ENCODE peak calls at places on chromosome 16, in four cellular contexts. Y is GM12878, A is HepG2, J is K562. G is an unnamed sample.

GRCh38 chr16:4664538-4665418 is 28.6 kb upstream of the NUDT16L1 start:
- DNase-seq in Y (no peak), A (peak), J (no peak), G (no peak)

GRCh38 chr16:77211880-77212735 is 12.9 kb downstream of the SYCE1L start:
- DNase-seq in Y (no peak), A (no peak), J (peak), G (peak)

GRCh38 chr16:66400503-66401380 is 26.4 kb upstream of the BEAN1 start:
- DNase-seq in Y (no peak), A (no peak), J (no peak), G (no peak)

GRCh38 chr16:78729687-78730086 is 630.2 kb downstream of the WWOX start:
- DNase-seq in Y (peak), A (peak), J (no peak), G (no peak)

GRCh38 chr16:28192811-28193529 is 18.8 kb downstream of the XPO6 start:
- DNase-seq in Y (no peak), A (no peak), J (no peak), G (no peak)

GRCh38 chr16:26457061-26457460 is 609.7 kb upstream of the C16orf82 start:
- DNase-seq in Y (no peak), A (no peak), J (no peak), G (no peak)

GRCh38 chr16:12403746-12404658 is 399.7 kb downstream of the CPPED1 start:
- DNase-seq in Y (no peak), A (no peak), J (no peak), G (no peak)

GRCh38 chr16:25563700-25564099 is 128.1 kb upstream of the HS3ST4 start:
- DNase-seq in Y (no peak), A (no peak), J (no peak), G (no peak)

GRCh38 chr16:6732166-6732565 is 600.5 kb upstream of the RBFOX1 start:
- DNase-seq in Y (no peak), A (no peak), J (no peak), G (no peak)

GRCh38 chr16:27641260-27641659 is 91.3 kb downstream of the KATNIP start:
- DNase-seq in Y (no peak), A (no peak), J (peak), G (no peak)

GRCh38 chr16:63361032-63361624 is 1324.9 kb upstream of the CDH8 start:
- DNase-seq in Y (no peak), A (peak), J (peak), G (no peak)

GRCh38 chr16:4140652-4141051 is 24.4 kb upstream of the ADCY9 start:
- DNase-seq in Y (peak), A (no peak), J (no peak), G (no peak)

GRCh38 chr16:27823438-27823820 is 240.1 kb downstream of the GSG1L start:
- DNase-seq in Y (no peak), A (no peak), J (no peak), G (no peak)

GRCh38 chr16:75282811-75283281 is 31.4 kb upstream of the BCAR1 start:
- DNase-seq in Y (no peak), A (no peak), J (no peak), G (no peak)

GRCh38 chr16:62194828-62195227 is 158.6 kb upstream of the CDH8 start:
- DNase-seq in Y (no peak), A (no peak), J (no peak), G (no peak)

GRCh38 chr16:72840591-72841381 is 207.1 kb downstream of the ZFHX3 start:
- DNase-seq in Y (no peak), A (no peak), J (no peak), G (no peak)

GRCh38 chr16:83932955-83933673 is 19.9 kb upstream of the OSGIN1 start:
- DNase-seq in Y (no peak), A (no peak), J (no peak), G (no peak)

GRCh38 chr16:89565256-89565505 is 4.7 kb downstream of the RPL13 start:
- DNase-seq in Y (no peak), A (no peak), J (no peak), G (peak)
- TF ChIP-seq CREB1 in Y (no peak), A (no peak), J (no peak), G (no peak)

DNA sequence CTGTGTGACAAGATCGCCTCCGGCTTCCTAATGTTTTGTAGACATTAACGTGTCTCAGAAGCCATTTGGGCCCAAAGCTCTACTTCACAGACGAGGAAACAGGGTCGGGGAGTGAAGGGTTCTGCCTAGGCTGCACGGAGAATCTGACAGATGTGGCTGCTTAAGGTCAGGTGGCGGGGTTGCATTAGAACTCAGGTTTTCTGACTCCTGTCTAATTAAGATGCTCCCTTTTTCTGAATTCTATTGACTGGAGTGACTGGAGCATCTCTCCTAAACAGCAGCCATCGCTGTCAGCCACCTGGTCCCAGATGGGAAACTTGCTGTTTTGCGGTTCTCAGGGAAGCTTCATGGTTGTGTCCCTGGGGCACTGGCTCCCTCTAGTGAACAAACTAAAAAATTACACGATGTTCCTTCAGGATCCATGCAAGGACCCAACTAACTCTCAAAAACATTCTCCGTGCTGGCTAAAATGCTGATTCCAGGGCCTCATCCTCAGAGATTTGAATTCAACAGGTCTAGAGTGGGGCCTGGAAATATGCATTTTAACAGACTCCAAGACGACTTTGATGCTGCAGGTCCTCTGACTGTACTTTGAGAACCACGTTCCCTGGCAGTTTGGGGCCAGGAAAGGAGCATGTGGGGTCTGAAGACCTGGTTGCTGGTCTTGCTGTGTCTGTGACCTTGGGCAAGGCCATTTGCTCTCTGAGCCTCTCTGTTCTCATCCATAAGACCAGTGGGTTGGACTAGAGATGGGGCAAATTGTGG is 117.4 kb downstream of the IRF8 start:
- DNase-seq in Y (peak), A (peak), J (peak), G (peak)
- TF ChIP-seq CBFB in Y (peak), A (no peak), J (no peak), G (no peak)

GRCh38 chr16:78444-79145 is 570 bp downstream of the MPG start:
- DNase-seq in Y (no peak), A (no peak), J (no peak), G (no peak)
- TF ChIP-seq CREB1 in Y (no peak), A (no peak), J (no peak), G (no peak)

DNA sequence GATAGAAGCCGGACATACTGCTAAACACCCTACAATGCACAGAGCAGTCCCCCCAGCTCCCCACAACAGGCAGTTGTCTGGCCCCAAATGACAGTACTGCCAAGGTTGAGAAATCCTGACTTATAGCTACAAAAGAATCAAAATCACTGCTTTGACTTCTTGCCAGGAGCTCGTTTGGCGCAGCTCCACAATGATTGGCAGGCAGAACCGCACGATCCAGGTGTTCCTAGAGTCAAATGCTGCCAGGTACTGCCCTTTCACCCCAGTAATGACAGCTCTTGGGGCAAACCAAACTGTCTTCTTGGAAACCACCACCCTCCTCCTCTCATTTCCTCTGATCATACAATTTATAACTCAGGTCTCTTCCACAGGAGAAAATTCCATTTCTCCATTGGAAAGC is 2.2 kb upstream of the TMC5 start:
- DNase-seq in Y (no peak), A (no peak), J (no peak), G (no peak)
- TF ChIP-seq CBFB in Y (no peak), A (no peak), J (no peak), G (no peak)

GRCh38 chr16:31467858-31468257 is 4.1 kb upstream of the TGFB1I1 start:
- DNase-seq in Y (no peak), A (no peak), J (no peak), G (no peak)
- TF ChIP-seq CREB1 in Y (no peak), A (no peak), J (no peak), G (no peak)

GRCh38 chr16:67910162-67910561 is 17.1 kb downstream of the PSKH1 start:
- DNase-seq in Y (no peak), A (no peak), J (no peak), G (no peak)
- TF ChIP-seq CBFB in Y (no peak), A (no peak), J (no peak), G (no peak)

DNA sequence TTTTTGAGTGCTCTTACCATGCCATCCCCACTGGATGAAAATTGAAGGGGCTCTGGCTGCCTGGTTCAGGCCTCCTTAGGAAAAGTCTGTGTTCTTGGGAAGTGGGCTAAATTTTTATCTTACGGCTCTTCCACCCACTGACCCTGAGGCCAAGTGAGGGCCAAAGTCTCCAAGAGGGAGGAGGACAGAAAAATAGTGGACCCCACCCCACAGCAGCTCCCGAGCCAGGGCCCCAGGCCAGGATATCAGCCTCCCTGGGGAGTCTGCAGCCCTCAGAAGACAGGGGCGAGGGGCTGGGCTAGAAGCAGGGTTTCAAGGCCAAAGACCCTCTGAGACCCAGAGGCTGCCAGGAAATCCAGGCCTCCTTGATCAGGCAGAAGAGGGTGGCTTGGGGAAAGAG is 156.2 kb downstream of the ZNF423 start:
- DNase-seq in Y (no peak), A (no peak), J (no peak), G (no peak)
- TF ChIP-seq CREB1 in Y (no peak), A (no peak), J (no peak), G (no peak)

DNA sequence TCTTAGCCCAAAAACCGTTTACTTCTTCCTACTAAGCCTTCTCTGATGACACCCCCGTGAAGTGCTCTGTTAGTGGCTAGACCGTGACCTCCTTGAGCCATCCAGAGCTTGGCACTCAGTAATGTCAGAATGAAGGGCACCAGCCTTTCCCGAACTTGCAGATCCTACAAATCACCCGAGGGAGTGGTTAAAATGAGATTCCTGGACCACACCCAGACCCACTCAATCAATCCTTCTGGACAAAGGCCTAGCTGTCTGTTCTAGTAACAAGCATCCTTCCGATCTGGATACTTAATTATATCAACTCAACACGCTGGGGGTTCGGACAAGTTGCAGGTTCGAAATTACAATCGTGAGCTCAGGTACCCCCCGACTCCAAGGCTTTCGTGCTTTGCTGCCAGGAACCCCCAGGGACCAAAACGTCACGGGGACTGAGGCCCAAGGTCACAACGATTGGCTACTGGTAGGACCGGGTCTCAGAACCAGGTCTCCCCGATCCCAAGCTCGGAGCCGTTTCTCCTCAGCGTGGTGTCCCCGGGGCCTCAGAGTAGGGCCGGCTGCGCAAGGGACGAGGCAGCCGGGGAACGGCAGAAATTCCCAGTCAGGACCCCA is 549 bp downstream of the CIAPIN1 start:
- DNase-seq in Y (no peak), A (no peak), J (peak), G (no peak)
- TF ChIP-seq CBFB in Y (no peak), A (no peak), J (no peak), G (no peak)

GRCh38 chr16:56279132-56279531 is 87.8 kb downstream of the GNAO1 start:
- DNase-seq in Y (no peak), A (no peak), J (no peak), G (no peak)
- TF ChIP-seq CREB1 in Y (no peak), A (no peak), J (no peak), G (no peak)

DNA sequence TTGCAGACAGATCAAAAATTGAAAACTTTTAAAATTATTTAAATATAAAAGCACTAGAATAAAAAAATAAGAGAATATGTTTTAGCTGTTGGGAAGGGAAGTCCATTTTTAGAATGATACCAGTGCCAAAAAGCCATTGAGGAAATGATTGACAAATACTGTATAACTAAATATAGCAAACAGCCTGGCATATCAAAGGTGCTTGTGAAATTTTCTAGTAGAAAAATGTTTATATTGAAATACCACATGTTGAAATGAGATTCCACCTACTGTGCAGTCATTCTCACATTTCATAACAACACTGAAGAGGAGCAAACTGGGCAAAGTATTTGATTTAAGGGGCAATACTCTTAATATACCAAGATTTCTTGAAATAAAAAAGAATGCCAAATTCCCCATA is 183.5 kb downstream of the PHKB start:
- DNase-seq in Y (no peak), A (no peak), J (no peak), G (no peak)
- TF ChIP-seq CBFB in Y (no peak), A (no peak), J (no peak), G (no peak)